ENCODE peak calls at places on chromosome 20, in six cellular contexts. L is mucosa of descending colon; X is stimulated activated CD8-positive, alpha-beta memory T cell treated with anti-CD3 and anti-CD28 coated beads, Interleukin-7, amount 100 ng/mL, for 1 hour; U is Ammon's horn; F is RPMI8226; I is dermis microvascular lymphatic vessel endothelial cell. E is an unnamed sample.

GRCh38 chr20:29297411-29298270 is 1959.8 kb upstream of the DEFB115 start:
- DNase-seq in L (no peak), X (no peak), U (no peak), F (no peak), I (no peak), E (no peak)

GRCh38 chr20:41245086-41245707 is 72.3 kb downstream of the ZHX3 start:
- DNase-seq in L (no peak), X (no peak), U (peak), F (no peak), I (no peak), E (no peak)

GRCh38 chr20:48823960-48824497 is 3.8 kb downstream of the PREX1 start:
- DNase-seq in L (no peak), X (no peak), U (peak), F (no peak), I (peak), E (no peak)

GRCh38 chr20:51995551-51995951 is 193.2 kb upstream of the SALL4 start:
- DNase-seq in L (no peak), X (no peak), U (no peak), F (no peak), I (no peak), E (no peak)

GRCh38 chr20:57619053-57619831 is 984 bp downstream of the ZBP1 start:
- DNase-seq in L (no peak), X (no peak), U (no peak), F (peak), I (no peak), E (peak)

GRCh38 chr20:54928564-54928963 is 453.2 kb downstream of the DOK5 start:
- DNase-seq in L (no peak), X (no peak), U (no peak), F (no peak), I (no peak), E (no peak)

GRCh38 chr20:10674684-10675455 is 1.1 kb upstream of the JAG1 start:
- DNase-seq in L (peak), X (no peak), U (peak), F (peak), I (peak), E (peak)

GRCh38 chr20:25276533-25277050 is 28.7 kb downstream of the PYGB start:
- DNase-seq in L (no peak), X (no peak), U (no peak), F (no peak), I (no peak), E (no peak)

GRCh38 chr20:34927736-34928135 is 27.9 kb downstream of the GSS start:
- DNase-seq in L (no peak), X (no peak), U (no peak), F (no peak), I (no peak), E (no peak)

GRCh38 chr20:1283522-1284210 is 17.6 kb downstream of the SNPH start:
- DNase-seq in L (no peak), X (no peak), U (no peak), F (no peak), I (no peak), E (no peak)

GRCh38 chr20:44006578-44006977 is 91.9 kb downstream of the TOX2 start:
- DNase-seq in L (no peak), X (no peak), U (no peak), F (no peak), I (no peak), E (no peak)

GRCh38 chr20:19934792-19935491 is 82.2 kb upstream of the NAA20 start:
- DNase-seq in L (peak), X (no peak), U (peak), F (peak), I (peak), E (peak)

GRCh38 chr20:11890331-11891080 is 27.2 kb upstream of the BTBD3 start:
- DNase-seq in L (peak), X (no peak), U (peak), F (peak), I (peak), E (peak)

GRCh38 chr20:11083841-11084240 is 410.0 kb upstream of the JAG1 start:
- DNase-seq in L (no peak), X (no peak), U (no peak), F (no peak), I (no peak), E (no peak)

GRCh38 chr20:39269031-39269461 is 306.9 kb downstream of the DHX35 start:
- DNase-seq in L (peak), X (no peak), U (peak), F (peak), I (no peak), E (peak)

GRCh38 chr20:18430172-18430826 is 36.5 kb downstream of the DZANK1 start:
- DNase-seq in L (no peak), X (no peak), U (no peak), F (no peak), I (no peak), E (peak)

GRCh38 chr20:59599941-59600340 is 4.4 kb upstream of the PHACTR3 start:
- DNase-seq in L (no peak), X (no peak), U (no peak), F (no peak), I (no peak), E (no peak)

GRCh38 chr20:58497076-58497665 is 18.0 kb downstream of the APCDD1L start:
- DNase-seq in L (no peak), X (no peak), U (no peak), F (no peak), I (no peak), E (no peak)

GRCh38 chr20:38260378-38261053 is at the start of gene KIAA1755:
- DNase-seq in L (no peak), X (no peak), U (peak), F (no peak), I (no peak), E (no peak)

GRCh38 chr20:22795897-22796296 is 211.5 kb upstream of the FOXA2 start:
- DNase-seq in L (no peak), X (no peak), U (no peak), F (no peak), I (peak), E (peak)

GRCh38 chr20:38298768-38299288 is 5.1 kb upstream of the BPI start:
- DNase-seq in L (peak), X (no peak), U (peak), F (no peak), I (peak), E (peak)

GRCh38 chr20:40953856-40954255 is 74.8 kb upstream of the TOP1 start:
- DNase-seq in L (no peak), X (no peak), U (no peak), F (no peak), I (no peak), E (no peak)

GRCh38 chr20:35523298-35523888 is 6.1 kb downstream of the C20orf173 start:
- DNase-seq in L (no peak), X (no peak), U (no peak), F (peak), I (no peak), E (no peak)

GRCh38 chr20:57476073-57476526 is 48.8 kb downstream of the CTCFL start:
- DNase-seq in L (no peak), X (no peak), U (no peak), F (peak), I (peak), E (no peak)

GRCh38 chr20:51750037-51750769 is 18.0 kb downstream of the ATP9A start:
- DNase-seq in L (peak), X (no peak), U (peak), F (peak), I (peak), E (peak)

GRCh38 chr20:43977252-43977651 is 62.6 kb downstream of the TOX2 start:
- DNase-seq in L (no peak), X (no peak), U (no peak), F (no peak), I (no peak), E (no peak)

GRCh38 chr20:1121439-1121838 is 3.0 kb downstream of the PSMF1 start:
- DNase-seq in L (no peak), X (no peak), U (no peak), F (no peak), I (no peak), E (no peak)

GRCh38 chr20:57205625-57206219 is 60.7 kb downstream of the BMP7 start:
- DNase-seq in L (no peak), X (no peak), U (no peak), F (no peak), I (no peak), E (no peak)

GRCh38 chr20:53986037-53986436 is 84.4 kb downstream of the BCAS1 start:
- DNase-seq in L (no peak), X (no peak), U (no peak), F (no peak), I (no peak), E (no peak)

E was measured in colonic mucosa.